ENCODE peak calls at places on chromosome 7, in ten cellular contexts. J, E, A, H, S, D, O, L, R and T are unnamed samples.

GRCh38 chr7:151993977-151994676 is 31.3 kb upstream of the GALNT11 start:
- DNase-seq in S (peak), D (no peak), H (no peak), R (no peak), J (no peak), O (peak), E (no peak), A (no peak), L (no peak), T (no peak)

GRCh38 chr7:1853619-1854520 is 183.8 kb downstream of the ELFN1 start:
- DNase-seq in H (peak), R (no peak), J (no peak), D (no peak), E (peak), O (no peak), A (no peak), S (peak), L (no peak), T (no peak)

GRCh38 chr7:105935250-105935649 is 27.8 kb upstream of the CDHR3 start:
- DNase-seq in S (no peak), L (no peak), D (no peak), A (no peak), E (no peak), J (no peak), H (no peak), O (no peak), R (no peak), T (no peak)

GRCh38 chr7:26440993-26441636 is 149.5 kb downstream of the SNX10 start:
- DNase-seq in O (no peak), E (no peak), L (no peak), H (no peak), J (peak), D (no peak), R (no peak), S (peak), A (no peak), T (no peak)

GRCh38 chr7:19773361-19773760 is at the start of gene TMEM196:
- DNase-seq in R (no peak), S (no peak), O (no peak), A (no peak), J (peak), E (no peak), L (no peak), D (no peak), H (no peak), T (no peak)

GRCh38 chr7:38478404-38478803 is 152.8 kb downstream of the AMPH start:
- DNase-seq in D (no peak), H (no peak), O (no peak), E (no peak), S (no peak), R (no peak), L (no peak), A (no peak), J (no peak), T (no peak)

GRCh38 chr7:803243-803635 is 29.0 kb upstream of the SUN1 start:
- DNase-seq in S (no peak), D (no peak), L (no peak), R (no peak), O (no peak), H (no peak), J (no peak), A (no peak), E (no peak), T (no peak)

GRCh38 chr7:29297194-29297890 is 102.8 kb downstream of the CHN2 start:
- DNase-seq in O (peak), R (no peak), H (no peak), D (no peak), S (peak), J (peak), L (no peak), E (no peak), A (no peak), T (no peak)

GRCh38 chr7:22482476-22482875 is 17.5 kb downstream of the STEAP1B start:
- DNase-seq in J (no peak), O (no peak), H (no peak), A (no peak), L (no peak), D (no peak), R (no peak), S (no peak), E (no peak), T (no peak)

DNA sequence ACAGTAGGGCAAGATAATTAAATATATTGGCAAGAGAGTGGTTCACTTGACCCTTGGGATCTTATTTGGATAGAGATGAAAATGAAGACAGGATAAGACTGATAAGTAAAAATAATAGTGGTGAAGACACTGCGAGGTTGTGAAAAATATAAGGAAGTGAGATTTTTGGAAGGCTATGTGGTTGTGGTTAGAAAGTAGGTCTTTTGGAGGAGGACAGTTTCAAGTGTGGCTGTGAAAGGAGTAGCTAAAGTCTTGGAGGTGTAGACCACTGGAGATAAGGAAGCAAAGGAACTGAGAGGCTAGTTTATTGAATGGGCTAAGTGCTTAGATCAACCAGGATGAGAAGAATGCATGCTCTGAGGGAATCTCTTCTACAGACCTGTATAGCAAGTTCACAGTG is 11.2 kb downstream of the MIOS start:
- DNase-seq in J (no peak), D (no peak), E (no peak), S (no peak), R (no peak), A (no peak), H (no peak), L (no peak), O (peak), T (no peak)
- TF ChIP-seq CTCF in J (no peak), D (no peak), E (no peak), S (no peak), R (no peak), A (no peak), H (no peak), L (no peak), O (no peak), T (no peak)

GRCh38 chr7:100081535-100082102 is at the start of gene ZNF3:
- DNase-seq in L (peak), R (peak), S (peak), E (peak), H (peak), D (peak), J (peak), O (peak), A (peak), T (peak)
- TF ChIP-seq CTCF in L (peak), R (peak), S (peak), E (peak), H (peak), D (peak), J (peak), O (peak), A (peak), T (peak)

DNA sequence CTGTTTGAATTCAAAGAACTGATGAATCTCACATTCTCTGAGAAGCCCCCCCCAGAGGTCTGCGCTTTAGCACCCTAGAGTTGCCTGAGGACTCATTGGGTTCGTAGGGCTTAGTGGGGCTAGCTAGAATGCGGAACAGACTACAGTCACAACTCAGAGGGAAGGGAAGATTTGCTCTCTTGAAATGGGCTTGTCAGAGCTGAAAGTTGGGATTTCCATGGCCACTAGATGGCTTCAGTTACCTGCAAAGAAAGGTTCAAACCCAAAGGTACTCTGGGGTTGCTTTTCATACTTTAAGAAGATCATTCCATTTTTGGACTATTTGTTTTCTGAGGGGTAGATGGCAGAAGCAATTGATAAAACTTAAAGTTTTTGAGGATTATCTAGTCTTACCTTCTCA is 205.0 kb downstream of the BBS9 start:
- DNase-seq in S (peak), E (no peak), J (no peak), H (no peak), D (no peak), R (peak), A (no peak), L (no peak), O (peak), T (no peak)
- TF ChIP-seq CTCF in S (peak), E (no peak), J (peak), H (peak), D (no peak), R (peak), A (peak), L (peak), O (peak), T (peak)

GRCh38 chr7:95684037-95684436 is 87.7 kb upstream of the PDK4 start:
- DNase-seq in A (peak), S (no peak), E (no peak), H (no peak), O (no peak), D (no peak), J (no peak), L (no peak), R (no peak), T (no peak)
- TF ChIP-seq CTCF in A (peak), S (peak), E (no peak), H (peak), O (peak), D (peak), J (peak), L (peak), R (peak), T (peak)

GRCh38 chr7:44858161-44858560 is 10.3 kb upstream of the H2AZ2 start:
- DNase-seq in S (no peak), R (no peak), L (no peak), H (no peak), O (no peak), E (no peak), D (no peak), J (no peak), A (peak), T (no peak)
- TF ChIP-seq CTCF in S (peak), R (peak), L (peak), H (peak), O (no peak), E (peak), D (no peak), J (peak), A (peak), T (peak)